ENCODE peak calls at places on chromosomes 3 and 15, in five cellular contexts. X, V, U, Q and P are unnamed samples.

GRCh38 chr3:44764248-44764647 is 2.7 kb downstream of the KIF15 start:
- DNase-seq in Q (no peak), X (no peak), V (no peak), U (no peak), P (no peak)

GRCh38 chr15:87902772-87903388 is 353.7 kb downstream of the NTRK3 start:
- DNase-seq in V (no peak), U (no peak), Q (no peak), X (no peak), P (no peak)

GRCh38 chr15:63909819-63910437 is 76.2 kb upstream of the HERC1 start:
- DNase-seq in X (no peak), Q (no peak), V (no peak), U (no peak), P (no peak)

GRCh38 chr3:84724877-84725276 is 233.9 kb upstream of the CADM2 start:
- DNase-seq in U (no peak), V (no peak), Q (peak; percentile 66), X (no peak), P (no peak)

GRCh38 chr15:89475688-89476087 is 20.7 kb downstream of the RHCG start:
- DNase-seq in Q (no peak), V (no peak), X (no peak), U (no peak), P (no peak)

GRCh38 chr3:105997800-105998526 is 129.2 kb upstream of the CBLB start:
- DNase-seq in V (no peak), U (peak; percentile 32), X (peak; percentile 75), Q (no peak), P (no peak)

GRCh38 chr15:40461958-40462357 is 8.8 kb upstream of the CHST14 start:
- DNase-seq in U (no peak), V (no peak), Q (no peak), X (no peak), P (no peak)

GRCh38 chr3:7484636-7485035 is 623.7 kb downstream of the GRM7 start:
- DNase-seq in Q (no peak), U (no peak), X (no peak), V (no peak), P (no peak)

GRCh38 chr3:133377396-133377795 is 22.5 kb upstream of the BFSP2 start:
- DNase-seq in V (no peak), Q (peak; percentile 64), X (peak; percentile 53), U (no peak), P (no peak)

GRCh38 chr3:72912532-72912931 is 24.7 kb downstream of the GXYLT2 start:
- DNase-seq in U (no peak), Q (peak; percentile 55), X (no peak), V (no peak), P (no peak)

GRCh38 chr15:79724312-79724711 is 172.5 kb downstream of the MTHFS start:
- DNase-seq in U (no peak), Q (no peak), X (no peak), V (no peak), P (no peak)

GRCh38 chr3:30198162-30198561 is 408.2 kb upstream of the TGFBR2 start:
- DNase-seq in X (no peak), V (no peak), Q (no peak), U (no peak), P (no peak)

GRCh38 chr3:32700244-32700643 is 15.3 kb downstream of the CNOT10 start:
- DNase-seq in X (no peak), Q (no peak), V (no peak), U (no peak), P (no peak)

GRCh38 chr3:9901967-9902366 is 681 bp upstream of the IL17RE start:
- DNase-seq in Q (no peak), V (peak; percentile 78), X (no peak), U (no peak), P (no peak)

GRCh38 chr15:70152070-70152480 is 54.4 kb upstream of the TLE3 start:
- DNase-seq in V (no peak), Q (peak; percentile 78), X (no peak), U (no peak), P (no peak)

GRCh38 chr3:127677541-127678314 is 5.0 kb downstream of the ABTB1 start:
- DNase-seq in X (no peak), U (no peak), Q (no peak), V (no peak), P (no peak)

GRCh38 chr3:44048196-44048924 is 193.3 kb upstream of the TOPAZ1 start:
- DNase-seq in U (no peak), V (no peak), Q (peak; percentile 88), X (no peak), P (no peak)

GRCh38 chr3:64163755-64164148 is 61.5 kb downstream of the PRICKLE2 start:
- DNase-seq in U (no peak), X (peak; percentile 74), Q (peak; percentile 65), V (no peak), P (no peak)

GRCh38 chr3:132641837-132642538 is 17.6 kb downstream of the ACAD11 start:
- DNase-seq in V (no peak), X (no peak), U (no peak), Q (peak; percentile 51), P (no peak)

GRCh38 chr3:155131104-155131503 is 51.0 kb downstream of the MME start:
- DNase-seq in Q (no peak), V (no peak), U (no peak), X (peak; percentile 21), P (no peak)

GRCh38 chr15:81955709-81956108 is 90.1 kb downstream of the MEX3B start:
- DNase-seq in U (no peak), Q (no peak), X (no peak), V (no peak), P (no peak)

DNA sequence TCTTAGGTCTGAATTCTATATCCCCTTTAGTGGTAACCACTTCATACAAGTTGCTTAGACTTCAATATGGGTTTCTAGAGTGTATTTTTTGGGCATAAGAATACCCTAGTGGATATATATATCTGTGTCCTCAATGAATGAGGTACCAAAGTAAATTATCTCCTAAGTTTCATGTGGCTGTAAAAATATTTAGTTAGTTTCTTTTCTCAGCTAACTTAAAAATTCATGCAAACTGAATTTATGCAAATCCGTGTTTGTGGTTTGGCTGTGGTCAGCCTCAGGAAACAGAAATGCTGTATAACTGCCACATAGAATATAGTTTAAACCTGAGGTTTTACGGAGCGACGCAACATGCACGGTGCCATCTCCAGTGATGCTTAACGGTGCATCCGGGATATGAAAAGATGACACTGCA is 80.3 kb downstream of the PEX5L start:
- DNase-seq in Q (no peak), X (no peak), V (peak; percentile 89), U (no peak), P (no peak)
- H3K27me3 ChIP-seq in Q (no peaks in the 10 kb centered on the region), X (no peaks in the 10 kb centered on the region), V (no peaks in the 10 kb centered on the region), U (peaks cover 3% of the 10 kb centered on the region), P (peaks cover 5% of the 10 kb centered on the region)

GRCh38 chr3:113275876-113276580 is 64.7 kb downstream of the BOC start:
- DNase-seq in Q (peak; percentile 70), V (no peak), U (peak; percentile 58), X (no peak), P (no peak)

GRCh38 chr3:113274959-113275556 is 63.7 kb downstream of the BOC start:
- DNase-seq in Q (no peak), U (no peak), V (no peak), X (no peak), P (no peak)

GRCh38 chr3:113273011-113273410 is 61.7 kb downstream of the BOC start:
- DNase-seq in Q (no peak), V (no peak), X (no peak), U (no peak), P (no peak)

GRCh38 chr3:113273604-113274003 is 62.2 kb downstream of the BOC start:
- DNase-seq in V (no peak), X (no peak), U (no peak), Q (no peak), P (no peak)

DNA sequence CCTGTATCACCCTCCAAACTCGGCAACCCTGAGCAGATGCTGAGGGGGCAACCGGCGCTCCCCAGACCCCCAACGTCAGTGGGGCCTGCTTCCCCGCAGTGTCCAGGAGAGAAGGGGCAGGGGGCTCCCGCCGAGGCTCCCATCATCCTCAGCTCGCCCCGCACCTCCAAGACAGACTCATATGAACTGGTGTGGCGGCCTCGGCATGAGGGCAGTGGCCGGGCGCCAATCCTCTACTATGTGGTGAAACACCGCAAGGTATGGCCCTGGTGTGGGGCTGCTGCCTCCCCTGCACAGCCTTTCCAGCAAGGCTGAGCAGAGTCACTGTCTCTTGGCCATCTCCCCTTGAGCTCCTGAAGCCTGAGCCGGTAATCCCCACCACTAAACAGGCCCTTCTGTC is 63.1 kb downstream of the BOC start:
- DNase-seq in X (no peak), Q (no peak), V (no peak), U (no peak), P (no peak)
- H3K27me3 ChIP-seq in X (no peaks in the 10 kb centered on the region), Q (no peaks in the 10 kb centered on the region), V (no peaks in the 10 kb centered on the region), U (no peaks in the 10 kb centered on the region), P (no peaks in the 10 kb centered on the region)

GRCh38 chr15:43292375-43293078 is 25.8 kb upstream of the TGM5 start:
- DNase-seq in U (no peak), X (peak; percentile 34), Q (no peak), V (no peak), P (no peak)

GRCh38 chr15:43299884-43300283 is 30.5 kb downstream of the LCMT2 start:
- DNase-seq in X (no peak), Q (no peak), V (no peak), U (no peak), P (no peak)

GRCh38 chr15:43293402-43293801 is 26.7 kb upstream of the TGM5 start:
- DNase-seq in X (no peak), U (no peak), Q (peak; percentile 84), V (no peak), P (no peak)

GRCh38 chr15:43299411-43299810 is 31.0 kb downstream of the LCMT2 start:
- DNase-seq in Q (no peak), X (no peak), U (no peak), V (no peak), P (no peak)

DNA sequence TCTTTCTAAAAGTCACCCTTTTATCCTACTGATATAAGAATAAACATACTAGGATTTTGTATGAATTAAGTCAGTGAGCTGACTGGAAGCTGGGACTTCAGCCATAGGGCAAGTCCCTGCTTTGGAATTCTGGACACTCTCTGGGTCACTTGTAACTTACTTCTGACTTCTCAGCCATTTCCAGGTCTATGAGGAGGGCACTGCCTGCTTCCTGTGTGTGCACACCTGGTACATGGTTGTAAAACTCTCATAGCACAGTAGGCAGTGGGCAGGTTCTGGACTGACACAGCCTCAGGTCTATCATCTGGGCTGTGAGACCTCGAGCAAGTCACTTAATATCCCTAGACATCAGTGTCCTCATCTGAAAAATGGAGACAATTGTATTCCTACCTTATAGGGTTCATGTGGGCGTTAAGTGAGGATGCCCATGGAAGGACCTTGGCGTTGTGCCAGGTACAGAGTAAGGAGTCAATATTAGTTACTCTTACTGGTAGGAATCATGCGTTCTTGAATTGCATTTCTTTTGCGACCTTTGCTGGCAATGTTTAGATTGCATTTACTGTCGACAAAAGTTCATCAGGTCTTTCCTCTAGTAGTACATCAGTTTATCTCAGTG is 27.5 kb upstream of the TGM5 start:
- DNase-seq in X (no peak), V (no peak), Q (no peak), U (no peak), P (no peak)
- H3K27me3 ChIP-seq in X (peaks cover 23% of the 10 kb centered on the region), V (no peaks in the 10 kb centered on the region), Q (no peaks in the 10 kb centered on the region), U (peaks cover 30% of the 10 kb centered on the region), P (no peaks in the 10 kb centered on the region)

GRCh38 chr3:59161048-59161447 is 111.2 kb upstream of the CFAP20DC start:
- DNase-seq in U (no peak), X (no peak), Q (no peak), V (no peak), P (no peak)
- H3K27me3 ChIP-seq in U (no peaks in the 10 kb centered on the region), X (no peaks in the 10 kb centered on the region), Q (no peaks in the 10 kb centered on the region), V (no peaks in the 10 kb centered on the region), P (no peaks in the 10 kb centered on the region)